ENCODE peak calls at places on chromosomes 3 and 15, in nine cellular contexts. J is Peyer's patch, P is GM12878, R is IMR-90, Y is A549, C is ovary, T is testis, W is breast epithelium, S is erythroblast. Q is an unnamed sample.

GRCh38 chr3:168250415-168250861 is 154.7 kb upstream of the GOLIM4 start:
- DNase-seq in T (peak), S (no peak), R (peak), Y (no peak), P (no peak), C (no peak), W (no peak), J (no peak), Q (no peak)

GRCh38 chr15:99454941-99455795 is 110.6 kb upstream of the MEF2A start:
- DNase-seq in Y (peak), C (peak), T (peak), J (peak), P (no peak), R (peak), S (no peak), W (no peak), Q (peak)

GRCh38 chr15:80214979-80215378 is 37.0 kb downstream of the CTXND1 start:
- DNase-seq in C (no peak), W (no peak), J (no peak), Y (no peak), P (no peak), T (no peak), S (no peak), R (no peak), Q (no peak)

GRCh38 chr15:28098360-28098765 is 752 bp downstream of the OCA2 start:
- DNase-seq in Y (no peak), W (no peak), C (no peak), J (peak), T (no peak), R (no peak), S (no peak), P (no peak), Q (peak)

GRCh38 chr15:38660726-38661125 is 96.1 kb upstream of the RASGRP1 start:
- DNase-seq in S (no peak), W (no peak), J (no peak), T (no peak), P (no peak), Y (no peak), R (no peak), C (no peak), Q (no peak)

GRCh38 chr3:116413319-116413718 is 32.0 kb downstream of the LSAMP start:
- DNase-seq in T (no peak), C (no peak), J (no peak), Y (no peak), W (no peak), S (no peak), P (no peak), R (no peak), Q (no peak)

GRCh38 chr3:134864644-134865043 is 69.6 kb downstream of the EPHB1 start:
- DNase-seq in R (no peak), C (no peak), J (no peak), Y (no peak), W (no peak), T (peak), S (no peak), P (no peak), Q (no peak)

GRCh38 chr15:91456251-91456718 is 356.2 kb downstream of the SV2B start:
- DNase-seq in R (peak), J (no peak), T (no peak), P (no peak), S (no peak), Y (peak), C (no peak), W (no peak), Q (no peak)

GRCh38 chr15:23395832-23396231 is 41.3 kb downstream of the GOLGA8S start:
- DNase-seq in W (no peak), J (no peak), Y (no peak), T (no peak), S (no peak), R (no peak), P (no peak), C (no peak), Q (no peak)

GRCh38 chr15:80974914-80975313 is 14.7 kb downstream of the MESD start:
- DNase-seq in R (no peak), J (no peak), S (no peak), P (no peak), C (no peak), T (no peak), Y (no peak), W (no peak), Q (no peak)

GRCh38 chr15:65512807-65513416 is 4.6 kb downstream of the DPP8 start:
- DNase-seq in Y (no peak), C (peak), R (no peak), S (no peak), W (no peak), J (no peak), P (no peak), T (peak), Q (peak)

GRCh38 chr3:150319900-150320299 is 88.2 kb upstream of the TSC22D2 start:
- DNase-seq in C (no peak), R (peak), T (no peak), Y (peak), W (no peak), S (no peak), P (no peak), J (no peak), Q (no peak)

GRCh38 chr3:164340273-164340672 is 738.0 kb downstream of the SI start:
- DNase-seq in T (no peak), C (no peak), J (no peak), Y (no peak), R (no peak), W (no peak), P (no peak), S (no peak), Q (no peak)

GRCh38 chr3:21326704-21327103 is 424.3 kb downstream of the ZNF385D start:
- DNase-seq in S (no peak), T (no peak), R (peak), Y (no peak), J (no peak), C (no peak), W (no peak), P (no peak), Q (no peak)

GRCh38 chr15:81000144-81000625 is 538 bp upstream of the TLNRD1 start:
- DNase-seq in W (no peak), P (no peak), S (no peak), C (no peak), R (no peak), J (no peak), Y (peak), T (no peak), Q (no peak)

GRCh38 chr15:55279746-55280351 is 9.8 kb downstream of the RAB27A start:
- DNase-seq in J (peak), Y (peak), R (peak), W (no peak), P (peak), C (no peak), T (no peak), S (peak), Q (no peak)
- TF ChIP-seq POLR2A in J (no peak), Y (no peak), R (no peak), W (no peak), P (no peak), C (no peak), T (no peak), S (no peak), Q (no peak)

DNA sequence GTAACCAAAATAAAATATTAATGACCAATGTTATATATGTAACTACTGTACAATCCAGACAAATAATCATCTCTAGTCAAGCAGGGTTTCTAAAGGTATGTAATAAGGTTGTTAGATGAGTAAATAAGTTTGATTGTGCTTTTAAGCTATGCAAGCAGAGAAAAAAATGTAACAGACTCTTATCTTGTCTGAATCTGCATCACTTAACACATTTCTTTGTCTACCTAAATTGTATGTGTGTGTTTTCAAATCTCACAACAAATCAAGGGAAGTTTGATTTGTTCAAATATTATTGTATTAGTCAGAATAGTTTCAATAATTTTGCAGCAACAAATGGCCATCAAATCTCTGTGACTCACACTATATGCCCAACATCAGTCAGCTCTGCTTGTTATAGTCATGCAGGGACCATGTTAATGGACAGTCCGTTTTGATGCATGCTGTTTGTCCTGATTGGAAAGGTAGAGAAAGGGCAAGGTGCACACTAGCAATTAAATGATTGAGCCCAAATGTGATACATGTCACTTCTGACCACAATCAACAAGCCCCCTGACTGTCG is 349.3 kb upstream of the SATB1 start:
- DNase-seq in Y (no peak), S (no peak), W (no peak), T (no peak), C (no peak), P (no peak), R (no peak), J (no peak), Q (no peak)
- TF ChIP-seq POLR2A in Y (no peak), S (no peak), W (no peak), T (no peak), C (no peak), P (no peak), R (no peak), J (no peak), Q (no peak)

DNA sequence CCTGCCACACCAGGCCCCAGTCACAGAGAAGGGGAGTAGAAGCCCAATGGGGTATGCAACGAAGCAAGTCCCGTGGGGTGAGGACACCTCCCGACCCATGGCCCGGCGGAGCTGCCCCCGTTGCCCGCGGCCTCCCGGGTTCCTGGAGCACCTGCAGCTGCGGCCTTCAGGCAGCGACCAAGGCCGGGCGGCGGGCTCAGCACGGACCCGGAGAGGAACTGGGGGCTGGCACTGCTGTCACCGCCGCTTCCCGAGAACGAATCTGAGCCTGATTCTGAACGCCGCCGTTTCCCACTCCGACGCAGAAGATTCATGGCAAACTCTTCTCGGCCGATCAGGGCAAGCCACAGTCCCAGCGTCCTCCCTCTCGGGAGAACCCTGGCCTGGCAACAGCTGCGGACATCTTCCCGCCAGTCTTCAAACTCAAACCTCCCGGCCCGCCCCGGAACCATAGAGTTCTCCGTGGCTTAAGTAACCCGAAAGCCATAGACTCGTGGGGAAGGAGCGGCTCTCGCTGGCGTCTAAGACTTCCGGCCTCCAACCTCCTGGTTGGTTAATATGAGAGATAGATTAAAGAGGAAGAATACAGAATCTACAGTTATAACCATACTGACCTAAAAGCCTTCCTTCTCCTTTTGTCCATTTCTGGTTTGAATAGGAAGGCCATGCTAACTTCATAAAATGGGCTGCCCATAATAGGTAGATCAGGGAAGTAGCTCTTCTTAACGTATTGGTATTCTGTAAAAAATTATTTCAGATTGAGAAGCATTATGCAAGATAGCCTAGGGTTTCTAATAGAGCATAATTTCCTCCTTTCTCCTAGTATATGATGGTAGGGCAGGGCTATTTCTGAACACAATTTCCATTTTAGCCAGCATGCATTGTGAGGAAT is at the start of gene POLQ:
- DNase-seq in R (peak), C (peak), T (peak), S (peak), J (peak), Y (peak), P (peak), W (peak), Q (peak)
- TF ChIP-seq POLR2A in R (peak), C (no peak), T (no peak), S (peak), J (peak), Y (peak), P (peak), W (no peak), Q (no peak)

GRCh38 chr3:39181408-39182335 is 10.7 kb downstream of the XIRP1 start:
- DNase-seq in J (no peak), P (no peak), Y (no peak), T (no peak), C (no peak), W (no peak), S (no peak), R (no peak), Q (no peak)

GRCh38 chr3:39180183-39180545 is 12.2 kb downstream of the XIRP1 start:
- DNase-seq in T (no peak), P (no peak), W (no peak), S (peak), J (no peak), R (no peak), C (no peak), Y (no peak), Q (no peak)

GRCh38 chr3:39178553-39178952 is 13.8 kb downstream of the XIRP1 start:
- DNase-seq in T (no peak), Y (no peak), S (no peak), R (peak), J (no peak), P (no peak), C (no peak), W (no peak), Q (no peak)

GRCh38 chr3:39183231-39184080 is 8.9 kb downstream of the XIRP1 start:
- DNase-seq in S (no peak), C (no peak), T (no peak), W (no peak), P (no peak), J (no peak), R (no peak), Y (no peak), Q (no peak)

GRCh38 chr3:39180546-39181346 is 11.6 kb downstream of the XIRP1 start:
- DNase-seq in T (peak), S (peak), C (peak), P (peak), R (peak), J (peak), W (peak), Y (peak), Q (peak)
- TF ChIP-seq POLR2A in T (no peak), S (peak), C (peak), P (no peak), R (peak), J (no peak), W (peak), Y (no peak), Q (peak)

DNA sequence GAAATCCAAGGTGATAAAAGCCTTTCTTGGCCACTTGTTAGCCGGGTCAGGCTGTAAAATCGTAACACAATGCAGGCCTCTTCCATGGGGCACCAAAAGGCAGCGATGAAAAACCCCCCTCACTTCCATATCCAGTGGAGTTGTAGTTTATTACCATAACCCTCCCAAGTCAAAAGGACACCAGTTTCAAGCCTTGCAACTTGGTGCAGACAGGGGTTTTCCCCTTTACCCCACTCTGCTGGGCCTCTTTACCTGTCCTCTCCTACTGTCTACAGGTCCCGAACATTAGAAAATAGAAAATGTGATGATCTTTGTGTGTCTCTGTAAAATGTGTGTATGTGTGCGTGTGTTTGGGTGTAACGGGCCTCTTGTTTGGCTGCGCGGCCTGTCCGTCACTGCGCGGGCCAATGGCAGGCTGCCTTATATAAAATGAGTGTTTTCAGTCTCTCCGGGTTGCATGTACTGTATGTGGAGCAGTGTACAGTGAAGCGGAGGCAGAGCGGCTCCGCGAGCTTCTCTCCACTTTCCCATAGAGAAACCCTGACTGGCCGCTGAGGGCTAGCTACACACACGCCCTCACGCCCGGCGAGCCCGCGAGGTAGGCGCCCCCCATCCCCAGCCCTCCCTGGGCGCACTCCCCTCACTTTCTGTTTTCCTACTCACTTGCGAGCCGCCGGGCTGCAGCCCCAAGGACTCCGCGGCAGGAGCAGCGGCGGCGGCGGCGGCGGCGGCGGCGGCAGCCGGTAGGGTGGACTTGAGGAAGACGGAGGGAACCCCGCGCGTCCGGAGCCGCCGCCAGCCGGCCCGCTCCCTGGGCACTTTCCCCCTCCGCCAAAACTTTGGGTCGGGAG is at the start of gene BBX:
- DNase-seq in W (peak), Y (peak), C (peak), S (peak), T (peak), J (peak), P (peak), R (peak), Q (peak)
- TF ChIP-seq POLR2A in W (no peak), Y (peak), C (peak), S (peak), T (peak), J (peak), P (peak), R (no peak), Q (peak)

GRCh38 chr15:73965730-73966103 is 26.4 kb downstream of the STOML1 start:
- DNase-seq in T (no peak), W (no peak), S (no peak), R (peak), P (no peak), J (no peak), C (no peak), Y (no peak), Q (no peak)
- TF ChIP-seq POLR2A in T (no peak), W (no peak), S (no peak), R (no peak), P (no peak), J (no peak), C (no peak), Y (no peak), Q (no peak)

GRCh38 chr3:162842817-162843216 is 1346.2 kb downstream of the OTOL1 start:
- DNase-seq in S (no peak), Y (no peak), T (no peak), R (no peak), W (no peak), C (no peak), P (no peak), J (no peak), Q (no peak)
- TF ChIP-seq POLR2A in S (no peak), Y (no peak), T (no peak), R (no peak), W (no peak), C (no peak), P (no peak), J (no peak), Q (no peak)

GRCh38 chr15:84983711-84984110 is 2.1 kb downstream of the PDE8A start:
- DNase-seq in T (peak), R (peak), C (no peak), W (no peak), Y (peak), P (no peak), S (no peak), J (no peak), Q (no peak)
- TF ChIP-seq POLR2A in T (no peak), R (no peak), C (no peak), W (no peak), Y (no peak), P (no peak), S (no peak), J (no peak), Q (no peak)

GRCh38 chr15:29425864-29426263 is 156.2 kb upstream of the NSMCE3 start:
- DNase-seq in J (no peak), T (no peak), C (no peak), S (no peak), Y (no peak), P (no peak), R (no peak), W (no peak), Q (no peak)

GRCh38 chr15:29430124-29430523 is 160.5 kb upstream of the NSMCE3 start:
- DNase-seq in Y (no peak), P (no peak), W (no peak), J (no peak), C (no peak), R (no peak), T (no peak), S (no peak), Q (no peak)

GRCh38 chr15:29430831-29431230 is 161.2 kb upstream of the NSMCE3 start:
- DNase-seq in S (no peak), W (no peak), T (no peak), Y (no peak), P (no peak), J (no peak), C (no peak), R (no peak), Q (no peak)

GRCh38 chr15:29429584-29429983 is 160.0 kb upstream of the NSMCE3 start:
- DNase-seq in S (no peak), J (no peak), P (no peak), C (no peak), W (no peak), T (no peak), Y (no peak), R (no peak), Q (no peak)

GRCh38 chr15:29428925-29429573 is 159.4 kb upstream of the NSMCE3 start:
- DNase-seq in W (no peak), Y (no peak), C (no peak), T (no peak), J (no peak), S (no peak), P (no peak), R (no peak), Q (no peak)
- TF ChIP-seq POLR2A in W (no peak), Y (no peak), C (no peak), T (no peak), J (no peak), S (no peak), P (no peak), R (no peak), Q (no peak)